ENCODE peak calls at places on chromosomes 1 and 21, in four cellular contexts. Q, E, A and C are unnamed samples. For H3K4me1, the result is how much of the 10 kb centered on the place peaks cover.

GRCh38 chr1:83086346-83086745 is 912.6 kb downstream of the TTLL7 start:
- DNase-seq in Q (no peak), E (no peak), A (no peak), C (no peak)

GRCh38 chr1:43776043-43776761 is 68.9 kb downstream of the ST3GAL3 start:
- DNase-seq in Q (no peak), E (no peak), A (no peak), C (no peak)

GRCh38 chr1:156963621-156964020 is 43.2 kb downstream of the LRRC71 start:
- DNase-seq in Q (peak), E (peak), A (no peak), C (no peak)

GRCh38 chr1:223558512-223558911 is 107.0 kb downstream of the CAPN8 start:
- DNase-seq in Q (no peak), E (no peak), A (no peak), C (no peak)

GRCh38 chr1:32104127-32104526 is 3.7 kb upstream of the KPNA6 start:
- DNase-seq in Q (no peak), E (no peak), A (no peak), C (no peak)

GRCh38 chr21:16976132-16976666 is 536.6 kb upstream of the CXADR start:
- DNase-seq in Q (no peak), E (no peak), A (no peak), C (no peak)

GRCh38 chr1:37399830-37400790 is 74.3 kb upstream of the ZC3H12A start:
- DNase-seq in Q (no peak), E (no peak), A (no peak), C (no peak)

GRCh38 chr1:47023268-47024137 is at the start of gene CYP4X1:
- DNase-seq in Q (peak), E (peak), A (peak), C (peak)

GRCh38 chr1:27496604-27497155 is 6.7 kb upstream of the WASF2 start:
- DNase-seq in Q (peak), E (no peak), A (peak), C (peak)
- TF ChIP-seq CTCF in Q (peak), E (no peak), A (peak), C (no peak)

DNA sequence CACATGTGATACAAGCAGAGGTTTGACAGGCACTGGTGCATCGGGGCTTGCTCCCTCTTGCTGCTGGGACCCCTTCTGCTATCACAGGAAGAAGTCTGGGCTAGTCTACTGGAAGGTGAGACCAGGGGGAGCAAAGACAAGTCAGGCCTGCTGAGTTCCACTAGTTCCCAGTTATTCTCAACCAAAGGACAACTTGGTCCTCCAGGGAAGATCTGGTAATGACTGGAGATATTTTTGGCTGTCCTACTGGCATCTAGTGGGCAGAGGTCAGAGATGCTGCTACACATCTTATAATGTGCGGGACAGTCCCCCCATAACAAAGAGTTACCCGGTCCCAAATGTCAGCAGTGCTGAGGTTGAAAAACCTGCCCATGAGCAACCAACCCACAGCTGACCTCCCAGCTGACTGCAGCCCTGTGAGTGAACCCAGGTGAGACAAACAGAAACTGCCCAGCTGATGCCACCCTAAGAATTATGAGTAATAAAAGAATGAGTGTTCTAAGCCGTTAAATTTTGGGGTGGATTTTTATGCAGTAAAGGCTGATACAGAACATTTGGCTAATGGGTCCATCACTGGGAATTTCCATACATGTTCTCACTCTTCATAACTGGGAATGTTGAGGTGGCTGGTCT is 71.6 kb downstream of the NENF start:
- DNase-seq in Q (no peak), E (no peak), A (no peak), C (no peak)
- H3K4me3 ChIP-seq in Q (no peak), E (no peak), A (no peak), C (no peak)

DNA sequence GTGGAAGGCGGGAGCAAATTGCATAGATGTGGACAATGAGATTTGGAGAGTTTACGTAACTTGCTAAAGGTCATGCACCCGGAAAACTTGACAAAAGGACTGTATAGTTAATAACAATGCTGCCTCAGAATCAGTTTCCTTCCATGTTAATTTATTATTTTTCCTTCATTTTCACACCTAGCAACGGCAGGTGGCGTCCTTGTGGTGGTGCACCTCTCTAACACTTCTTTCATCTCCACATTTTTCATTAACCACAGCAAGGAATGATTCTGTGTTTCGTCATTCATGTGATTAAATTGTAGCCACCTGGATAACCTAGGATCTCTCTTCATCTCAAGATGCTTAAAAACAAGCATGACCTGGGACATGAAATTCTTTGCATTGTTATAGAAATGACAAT is 2133.0 kb downstream of the NCAM2 start:
- DNase-seq in Q (no peak), E (no peak), A (no peak), C (no peak)
- H3K4me1 ChIP-seq in Q (under half), E (under half), A (under half), C (under half)

GRCh38 chr1:90149101-90149500 is 154.2 kb downstream of the ZNF326 start:
- DNase-seq in Q (no peak), E (no peak), A (no peak), C (no peak)
- TF ChIP-seq CTCF in Q (no peak), E (no peak), A (no peak), C (no peak)

DNA sequence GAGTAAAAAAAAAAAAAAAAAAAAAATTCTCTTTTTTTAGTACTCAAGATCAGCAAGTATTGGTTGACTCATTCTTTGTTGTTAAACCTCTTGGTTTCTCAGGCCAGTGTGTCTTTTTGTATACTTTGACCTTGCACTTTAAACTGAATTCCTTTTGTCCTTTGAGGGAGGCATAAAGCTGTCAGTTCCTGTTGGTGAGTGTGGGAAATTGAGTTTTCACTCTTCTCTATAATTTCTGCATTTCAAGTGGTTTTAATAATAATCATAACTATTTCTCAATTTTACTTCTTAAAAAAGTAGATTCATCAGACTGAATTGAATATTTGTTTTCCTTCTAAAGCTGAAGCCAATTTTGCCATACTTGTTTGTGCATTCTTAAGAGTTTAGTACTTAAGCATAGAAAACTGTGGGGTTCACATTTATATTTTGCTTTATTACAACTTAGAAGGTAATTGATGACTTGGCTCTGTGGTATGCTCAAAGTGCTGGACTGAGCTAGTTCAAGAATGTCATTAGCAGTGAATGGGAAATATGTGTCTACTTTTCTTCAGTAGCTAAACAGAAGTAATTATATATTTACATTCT is 43.4 kb downstream of the ITSN1 start:
- DNase-seq in Q (no peak), E (no peak), A (no peak), C (no peak)
- H3K4me3 ChIP-seq in Q (no peak), E (no peak), A (no peak), C (no peak)

GRCh38 chr1:19337289-19337688 is 25.2 kb downstream of the SLC66A1 start:
- DNase-seq in Q (no peak), E (no peak), A (no peak), C (no peak)
- H3K4me1 ChIP-seq in Q (under half), E (under half), A (under half), C (under half)

DNA sequence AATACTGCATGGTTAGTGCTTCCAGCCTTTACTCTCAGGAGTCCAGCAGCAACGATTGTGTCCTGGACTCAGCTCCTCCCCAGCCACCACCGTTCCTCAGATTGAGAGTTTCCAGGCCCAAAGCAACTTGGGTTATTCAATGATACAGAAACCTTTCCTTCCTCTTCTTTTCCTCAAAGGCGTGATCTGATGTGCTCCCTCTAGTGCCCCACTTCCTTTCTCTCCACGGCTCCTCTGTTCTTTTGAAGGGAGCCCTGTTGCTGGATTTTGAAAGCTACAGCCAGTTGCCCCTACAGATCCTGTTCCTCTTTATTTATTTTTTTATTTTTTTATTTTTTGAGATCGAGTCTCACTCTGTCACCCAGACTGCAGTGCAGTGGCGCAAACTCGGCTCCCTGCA is 14.1 kb downstream of the CRP start:
- DNase-seq in Q (no peak), E (no peak), A (no peak), C (no peak)
- TF ChIP-seq CTCF in Q (no peak), E (no peak), A (no peak), C (no peak)

GRCh38 chr1:28200234-28200873 is 23.9 kb upstream of the PTAFR start:
- DNase-seq in Q (no peak), E (no peak), A (no peak), C (no peak)
- H3K4me3 ChIP-seq in Q (no peak), E (no peak), A (no peak), C (no peak)